ENCODE peak calls at places on chromosomes 1 and 21, in nine cellular contexts. O is tibial nerve; I is left ventricle myocardium inferior; U is IMR-90; J is breast epithelium; L is uterus; C is effector memory CD4-positive, alpha-beta T cell; P is heart left ventricle; E is aorta. V is an unnamed sample.

GRCh38 chr1:43293896-43294760 is 6.7 kb upstream of the TIE1 start:
- DNase-seq in O (no peak), I (no peak), U (peak), J (no peak), L (no peak), C (no peak), P (no peak), E (no peak), V (peak)

GRCh38 chr1:168488153-168488552 is 55.6 kb downstream of the XCL2 start:
- DNase-seq in O (peak), I (peak), U (peak), J (no peak), L (peak), C (no peak), P (peak), E (peak), V (no peak)

GRCh38 chr21:34986561-34987533 is 62.3 kb downstream of the RUNX1 start:
- DNase-seq in O (no peak), I (no peak), U (peak), J (no peak), L (no peak), C (peak), P (no peak), E (no peak), V (peak)

GRCh38 chr1:204817341-204817740 is 53.3 kb upstream of the NFASC start:
- DNase-seq in O (no peak), I (no peak), U (no peak), J (no peak), L (no peak), C (no peak), P (no peak), E (no peak), V (no peak)

GRCh38 chr1:84782311-84782771 is 92.1 kb upstream of the SSX2IP start:
- DNase-seq in O (peak), I (peak), U (peak), J (no peak), L (peak), C (peak), P (peak), E (peak), V (peak)

GRCh38 chr1:184555665-184556641 is 169.1 kb downstream of the C1orf21 start:
- DNase-seq in O (no peak), I (no peak), U (no peak), J (no peak), L (no peak), C (no peak), P (no peak), E (no peak), V (no peak)

GRCh38 chr1:232038704-232039103 is 412.1 kb downstream of the DISC1 start:
- DNase-seq in O (no peak), I (peak), U (no peak), J (no peak), L (no peak), C (no peak), P (peak), E (no peak), V (no peak)

GRCh38 chr1:197526736-197527371 is 248.4 kb downstream of the DENND1B start:
- DNase-seq in O (no peak), I (no peak), U (peak), J (no peak), L (no peak), C (no peak), P (no peak), E (no peak), V (no peak)

GRCh38 chr1:227622739-227623475 is 59.6 kb downstream of the ZNF678 start:
- DNase-seq in O (no peak), I (no peak), U (no peak), J (no peak), L (no peak), C (no peak), P (no peak), E (no peak), V (no peak)

GRCh38 chr1:56068908-56069307 is 510.5 kb downstream of the PLPP3 start:
- DNase-seq in O (no peak), I (no peak), U (peak), J (no peak), L (no peak), C (no peak), P (no peak), E (no peak), V (no peak)

GRCh38 chr1:13948396-13948795 is 248.4 kb downstream of the PRDM2 start:
- DNase-seq in O (no peak), I (no peak), U (no peak), J (no peak), L (no peak), C (no peak), P (no peak), E (no peak), V (no peak)

GRCh38 chr1:162485236-162485635 is 12.4 kb upstream of the UHMK1 start:
- DNase-seq in O (no peak), I (no peak), U (peak), J (no peak), L (no peak), C (no peak), P (no peak), E (no peak), V (no peak)

GRCh38 chr1:231153726-231154125 is 8.1 kb upstream of the TRIM67 start:
- DNase-seq in O (no peak), I (no peak), U (no peak), J (no peak), L (no peak), C (no peak), P (no peak), E (no peak), V (no peak)

GRCh38 chr1:38962560-38962959 is 20.9 kb upstream of the RHBDL2 start:
- DNase-seq in O (no peak), I (no peak), U (peak), J (no peak), L (no peak), C (no peak), P (no peak), E (no peak), V (no peak)

GRCh38 chr1:19476440-19477190 is 8.7 kb downstream of the CAPZB start:
- DNase-seq in O (no peak), I (no peak), U (peak), J (no peak), L (no peak), C (peak), P (no peak), E (peak), V (peak)

GRCh38 chr1:8540971-8541370 is 223.1 kb downstream of the SLC45A1 start:
- DNase-seq in O (no peak), I (no peak), U (no peak), J (no peak), L (no peak), C (no peak), P (no peak), E (no peak), V (no peak)

GRCh38 chr1:206723500-206724472 is 39.1 kb downstream of the MAPKAPK2 start:
- DNase-seq in O (no peak), I (peak), U (peak), J (no peak), L (peak), C (no peak), P (peak), E (peak), V (no peak)

GRCh38 chr1:171566467-171566866 is 55.6 kb upstream of the MYOCOS start:
- DNase-seq in O (no peak), I (no peak), U (no peak), J (no peak), L (no peak), C (no peak), P (no peak), E (no peak), V (no peak)

GRCh38 chr1:198560093-198560638 is 19.7 kb upstream of the ATP6V1G3 start:
- DNase-seq in O (no peak), I (no peak), U (no peak), J (no peak), L (no peak), C (no peak), P (peak), E (peak), V (no peak)

GRCh38 chr1:154328318-154329151 is 3.2 kb downstream of the ATP8B2 start:
- DNase-seq in O (peak), I (peak), U (peak), J (peak), L (peak), C (peak), P (peak), E (peak), V (peak)

GRCh38 chr1:201584510-201584991 is 45.6 kb downstream of the NAV1 start:
- DNase-seq in O (no peak), I (peak), U (peak), J (no peak), L (no peak), C (no peak), P (peak), E (no peak), V (peak)

GRCh38 chr1:15948600-15949452 is 27.1 kb downstream of the ZBTB17 start:
- DNase-seq in O (peak), I (peak), U (peak), J (no peak), L (peak), C (no peak), P (peak), E (peak), V (peak)

GRCh38 chr21:42036313-42036712 is 26.2 kb upstream of the ZBTB21 start:
- DNase-seq in O (no peak), I (no peak), U (no peak), J (no peak), L (no peak), C (no peak), P (no peak), E (no peak), V (no peak)

GRCh38 chr1:205507896-205508714 is 3.6 kb downstream of the CDK18 start:
- DNase-seq in O (no peak), I (no peak), U (no peak), J (no peak), L (no peak), C (no peak), P (no peak), E (no peak), V (no peak)

GRCh38 chr1:153490272-153491051 is 30.0 kb upstream of the S100A7 start:
- DNase-seq in O (peak), I (peak), U (peak), J (no peak), L (peak), C (no peak), P (peak), E (peak), V (peak)

GRCh38 chr1:226731257-226731893 is 7.7 kb downstream of the ITPKB start:
- DNase-seq in O (no peak), I (no peak), U (no peak), J (no peak), L (no peak), C (no peak), P (no peak), E (no peak), V (no peak)

GRCh38 chr1:171245458-171246064 is 2.7 kb upstream of the FMO1 start:
- DNase-seq in O (no peak), I (no peak), U (peak), J (no peak), L (no peak), C (no peak), P (no peak), E (no peak), V (peak)

GRCh38 chr1:180098242-180098995 is 56.2 kb upstream of the QSOX1 start:
- DNase-seq in O (no peak), I (no peak), U (peak), J (no peak), L (peak), C (no peak), P (no peak), E (no peak), V (peak)

GRCh38 chr1:35573198-35573775 is at the start of gene TFAP2E:
- DNase-seq in O (no peak), I (no peak), U (no peak), J (no peak), L (no peak), C (no peak), P (no peak), E (peak), V (no peak)

GRCh38 chr1:61318319-61319125 is 236.2 kb downstream of the NFIA start:
- DNase-seq in O (no peak), I (no peak), U (peak), J (no peak), L (peak), C (no peak), P (no peak), E (no peak), V (peak)

GRCh38 chr1:216461466-216461865 is 38.2 kb upstream of the USH2A start:
- DNase-seq in O (no peak), I (no peak), U (peak), J (no peak), L (no peak), C (no peak), P (no peak), E (no peak), V (no peak)

GRCh38 chr1:110106013-110106941 is 6.0 kb upstream of the UBL4B start:
- DNase-seq in O (peak), I (peak), U (peak), J (peak), L (peak), C (peak), P (peak), E (peak), V (peak)

GRCh38 chr1:19210772-19211549 is 895 bp upstream of the UBR4 start:
- DNase-seq in O (no peak), I (no peak), U (peak), J (no peak), L (no peak), C (no peak), P (no peak), E (no peak), V (no peak)

GRCh38 chr1:14842361-14842760 is 243.9 kb downstream of the KAZN start:
- DNase-seq in O (no peak), I (no peak), U (peak), J (no peak), L (no peak), C (no peak), P (no peak), E (no peak), V (no peak)

GRCh38 chr1:62688687-62689085 is 500 bp upstream of the DOCK7 start:
- DNase-seq in O (no peak), I (no peak), U (peak), J (no peak), L (no peak), C (no peak), P (no peak), E (no peak), V (peak)

GRCh38 chr1:26350701-26351590 is 3.0 kb downstream of the CRYBG2 start:
- DNase-seq in O (no peak), I (no peak), U (peak), J (no peak), L (no peak), C (no peak), P (no peak), E (no peak), V (no peak)

GRCh38 chr1:47996060-47996405 is 1.2 kb downstream of the TRABD2B start:
- DNase-seq in O (no peak), I (no peak), U (no peak), J (no peak), L (no peak), C (no peak), P (no peak), E (no peak), V (no peak)
- H3K4me3 ChIP-seq in O (peak), I (peak), U (no peak), J (peak), L (no peak), C (no peak), P (peak), E (peak), V (no peak)

DNA sequence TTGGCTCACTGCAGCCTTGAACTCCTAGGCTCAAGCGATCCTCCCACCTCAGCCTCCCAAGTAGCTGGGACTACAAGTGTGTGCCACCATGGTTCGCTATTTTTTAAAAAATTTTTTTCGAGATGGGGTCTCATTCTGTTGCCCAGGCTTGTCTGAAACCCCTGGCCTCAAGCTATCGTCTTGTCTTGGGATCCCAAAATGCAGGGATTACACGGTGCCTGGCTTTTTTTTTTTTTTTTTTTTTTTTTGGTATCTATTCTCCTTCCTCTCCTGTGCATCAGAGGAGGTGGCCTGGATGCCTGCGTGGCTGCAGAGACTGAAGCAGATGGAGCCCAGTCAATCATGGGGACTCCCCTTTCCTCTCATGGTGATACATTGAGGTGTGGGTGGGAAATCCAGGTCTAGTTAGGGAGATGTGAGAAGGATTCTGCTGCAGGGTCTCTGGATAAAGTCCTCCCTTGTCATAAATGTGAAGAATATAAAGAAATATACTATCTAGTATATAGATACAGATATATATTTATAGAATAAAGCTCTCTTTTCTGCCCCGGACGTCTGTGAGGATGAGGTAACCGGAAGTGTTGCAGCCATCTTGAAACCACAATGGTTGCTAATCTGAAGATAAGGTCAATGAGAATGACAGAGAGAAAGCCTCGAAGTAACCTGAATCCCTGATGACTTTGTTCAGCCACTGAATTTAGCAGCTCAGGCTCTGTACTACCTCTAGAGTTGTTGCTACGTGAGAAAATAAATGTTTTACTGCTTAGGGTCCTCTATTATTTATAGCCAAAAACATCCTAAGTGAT is 19.5 kb upstream of the RGSL1 start:
- DNase-seq in O (no peak), I (no peak), U (peak), J (no peak), L (no peak), C (peak), P (no peak), E (no peak), V (peak)
- H3K27ac ChIP-seq in O (no peak), I (no peak), U (no peak), J (no peak), L (no peak), C (no peak), P (no peak), E (no peak), V (no peak)

DNA sequence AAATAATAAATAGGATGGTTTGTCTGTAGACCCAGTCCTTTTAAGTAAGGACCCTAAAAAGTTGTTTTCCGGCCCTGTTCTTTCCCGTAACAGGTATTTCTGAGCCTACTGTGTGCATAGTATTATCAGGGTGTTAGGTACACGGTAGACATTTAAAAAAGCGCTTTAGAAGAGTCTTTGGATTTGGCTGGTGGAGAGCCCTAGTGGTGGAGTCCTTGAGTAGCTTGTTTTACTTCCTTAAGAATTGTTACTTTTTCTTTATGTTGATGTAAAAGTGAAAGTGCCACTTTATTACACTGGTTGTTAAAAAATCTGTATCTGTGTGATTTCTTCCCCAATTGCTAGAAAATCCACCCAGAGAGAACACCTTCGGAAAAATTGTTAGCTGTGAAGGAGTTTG is 36.8 kb downstream of the SMYD2 start:
- DNase-seq in O (no peak), I (no peak), U (no peak), J (no peak), L (no peak), C (no peak), P (no peak), E (no peak), V (no peak)
- H3K4me3 ChIP-seq in O (no peak), I (no peak), U (no peak), J (no peak), L (no peak), C (no peak), P (no peak), E (no peak), V (no peak)

DNA sequence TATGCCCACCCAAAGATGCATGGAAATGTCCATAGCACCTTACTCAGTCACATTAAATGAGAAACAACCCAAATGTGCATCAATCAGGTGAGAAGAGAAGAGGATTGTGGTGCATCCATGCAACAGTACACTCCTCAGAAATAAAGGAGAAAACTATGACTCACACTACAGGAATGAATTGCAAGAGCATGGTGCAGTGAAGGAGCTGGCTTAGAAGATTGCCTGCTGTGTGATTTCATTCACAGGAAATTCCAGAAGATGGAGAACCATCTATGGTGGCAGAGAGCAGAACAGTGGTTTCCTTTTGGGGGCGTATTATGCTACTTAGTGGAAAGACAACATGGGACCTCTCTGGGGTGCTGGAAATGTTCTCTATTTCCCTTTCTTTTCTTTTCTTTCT is 278.6 kb upstream of the AJAP1 start:
- DNase-seq in O (no peak), I (no peak), U (no peak), J (no peak), L (no peak), C (no peak), P (no peak), E (no peak), V (peak)
- H3K27ac ChIP-seq in O (no peak), I (no peak), U (no peak), J (no peak), L (no peak), C (no peak), P (no peak), E (no peak), V (no peak)

GRCh38 chr1:2543543-2544092 is 12.6 kb upstream of the TNFRSF14 start:
- DNase-seq in O (no peak), I (no peak), U (peak), J (no peak), L (no peak), C (no peak), P (peak), E (no peak), V (no peak)

GRCh38 chr1:2544875-2545638 is 11.1 kb upstream of the TNFRSF14 start:
- DNase-seq in O (no peak), I (no peak), U (no peak), J (no peak), L (no peak), C (no peak), P (no peak), E (no peak), V (no peak)

GRCh38 chr1:2545754-2546514 is 10.2 kb upstream of the TNFRSF14 start:
- DNase-seq in O (peak), I (peak), U (peak), J (peak), L (peak), C (peak), P (peak), E (peak), V (peak)

GRCh38 chr1:2542262-2542915 is 12.3 kb upstream of the HES5 start:
- DNase-seq in O (no peak), I (no peak), U (no peak), J (no peak), L (no peak), C (no peak), P (no peak), E (no peak), V (no peak)

GRCh38 chr1:2544093-2544874 is 11.9 kb upstream of the TNFRSF14 start:
- DNase-seq in O (no peak), I (no peak), U (no peak), J (no peak), L (no peak), C (no peak), P (peak), E (no peak), V (no peak)
- H3K4me3 ChIP-seq in O (no peak), I (peak), U (no peak), J (no peak), L (no peak), C (no peak), P (no peak), E (no peak), V (no peak)

DNA sequence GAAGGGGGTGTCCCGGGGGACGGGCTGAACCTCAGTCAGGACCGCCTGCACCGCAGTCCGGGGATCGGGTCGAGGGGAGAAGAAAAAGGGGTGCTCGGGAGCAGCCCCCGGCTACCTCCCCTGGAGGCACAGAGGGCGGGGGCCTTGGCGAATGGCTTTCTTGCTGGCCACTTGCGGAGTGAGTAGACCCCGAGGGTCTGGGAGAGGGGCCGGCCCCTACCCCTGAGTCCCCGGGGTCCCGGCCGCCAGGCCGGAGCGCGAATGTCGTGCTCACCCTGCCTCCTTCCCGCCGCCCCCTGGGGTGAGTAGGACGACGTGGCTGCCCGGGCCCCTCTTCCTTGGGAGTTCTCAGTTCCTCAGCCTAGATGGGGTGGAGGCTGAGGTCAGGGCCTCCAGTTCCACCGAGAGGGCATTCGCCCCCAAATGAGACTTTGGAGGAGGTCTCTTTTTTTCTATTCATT is 113.0 kb downstream of the OSBPL9 start:
- DNase-seq in O (no peak), I (no peak), U (peak), J (no peak), L (no peak), C (no peak), P (no peak), E (no peak), V (no peak)
- H3K27ac ChIP-seq in O (peak), I (peak), U (peak), J (peak), L (peak), C (peak), P (peak), E (peak), V (peak)

GRCh38 chr1:229407206-229408026 is 26.5 kb downstream of the ACTA1 start:
- DNase-seq in O (no peak), I (no peak), U (no peak), J (no peak), L (no peak), C (no peak), P (peak), E (no peak), V (no peak)
- H3K4me3 ChIP-seq in O (peak), I (peak), U (no peak), J (peak), L (peak), C (peak), P (peak), E (no peak), V (peak)

GRCh38 chr1:37002898-37003297 is 31.4 kb downstream of the GRIK3 start:
- DNase-seq in O (no peak), I (no peak), U (no peak), J (no peak), L (no peak), C (no peak), P (no peak), E (no peak), V (no peak)
- H3K27ac ChIP-seq in O (no peak), I (no peak), U (no peak), J (no peak), L (no peak), C (no peak), P (no peak), E (no peak), V (no peak)